ENCODE peak calls at places on chromosome 9, in four cellular contexts. G, C, X and Q are unnamed samples.
A peak's percentile ranks its signal among the peaks of the same experiment; 100 is the strongest.

GRCh38 chr9:92763721-92764380 is 782 bp downstream of the BICD2 start:
- DNase-seq in G (no peak), C (no peak), X (no peak), Q (peak; percentile 42)

GRCh38 chr9:22446950-22447606 is 454 bp downstream of the DMRTA1 start:
- DNase-seq in G (peak; percentile 30), C (no peak), X (no peak), Q (peak; percentile 64)

GRCh38 chr9:121769939-121770338 is 118.5 kb downstream of the DAB2IP start:
- DNase-seq in G (no peak), C (no peak), X (no peak), Q (no peak)

GRCh38 chr9:77856615-77857014 is 175.0 kb downstream of the GNAQ start:
- DNase-seq in G (no peak), C (no peak), X (no peak), Q (no peak)

GRCh38 chr9:96492993-96493531 is 43.1 kb downstream of the HABP4 start:
- DNase-seq in G (no peak), C (no peak), X (no peak), Q (no peak)

GRCh38 chr9:77516781-77517180 is 131.3 kb downstream of the GNA14 start:
- DNase-seq in G (no peak), C (no peak), X (no peak), Q (no peak)

GRCh38 chr9:87786423-87786822 is 60.5 kb downstream of the CTSL start:
- DNase-seq in G (no peak), C (no peak), X (no peak), Q (no peak)

GRCh38 chr9:84003246-84003645 is 22.6 kb downstream of the RMI1 start:
- DNase-seq in G (no peak), C (no peak), X (no peak), Q (no peak)

GRCh38 chr9:85745203-85745602 is 3.4 kb upstream of the AGTPBP1 start:
- DNase-seq in G (no peak), C (no peak), X (no peak), Q (no peak)

GRCh38 chr9:4170231-4170630 is 129.6 kb downstream of the GLIS3 start:
- DNase-seq in G (no peak), C (peak; percentile 40), X (no peak), Q (no peak)

GRCh38 chr9:101468116-101468515 is 32.5 kb upstream of the ALDOB start:
- DNase-seq in G (no peak), C (no peak), X (no peak), Q (no peak)

GRCh38 chr9:106075991-106076390 is 381.6 kb downstream of the TMEM38B start:
- DNase-seq in G (no peak), C (peak; percentile 50), X (no peak), Q (peak; percentile 13)

GRCh38 chr9:88747768-88748167 is 212.8 kb downstream of the NXNL2 start:
- DNase-seq in G (peak; percentile 98), C (peak; percentile 92), X (no peak), Q (peak; percentile 96)

GRCh38 chr9:97307091-97307490 is 368 bp upstream of the CCDC180 start:
- DNase-seq in G (peak; percentile 57), C (peak; percentile 52), X (no peak), Q (peak; percentile 35)

GRCh38 chr9:114121445-114122151 is 22.5 kb upstream of the KIF12 start:
- DNase-seq in G (no peak), C (no peak), X (no peak), Q (no peak)

GRCh38 chr9:116318463-116319271 is 165.1 kb downstream of the PAPPA start:
- DNase-seq in G (peak; percentile 97), C (peak; percentile 63), X (no peak), Q (peak; percentile 72)